ENCODE peak calls at places on chromosomes 5 and 9, in five cellular contexts. Y is transverse colon, E is HCT116, C is thyroid gland, W is prostate gland. V is an unnamed sample.

GRCh38 chr5:174381241-174381640 is 335.7 kb downstream of the NSG2 start:
- DNase-seq in E (no peak), Y (no peak), W (no peak), C (no peak), V (no peak)

GRCh38 chr5:32225445-32225844 is 51.3 kb upstream of the GOLPH3 start:
- DNase-seq in E (no peak), Y (no peak), W (peak; percentile 47), C (peak; percentile 75), V (no peak)

GRCh38 chr5:81506900-81507588 is 113.1 kb upstream of the ACOT12 start:
- DNase-seq in C (peak; percentile 58), W (peak; percentile 57), E (peak; percentile 77), Y (peak; percentile 48), V (peak; percentile 62)

GRCh38 chr5:40410939-40411635 is 268.6 kb upstream of the PTGER4 start:
- DNase-seq in C (no peak), E (no peak), Y (no peak), W (peak; percentile 54), V (no peak)

GRCh38 chr5:132369012-132369470 is 469 bp upstream of the SLC22A5 start:
- DNase-seq in E (no peak), C (no peak), Y (no peak), W (no peak), V (no peak)

GRCh38 chr5:172796306-172796705 is 25.3 kb upstream of the DUSP1 start:
- DNase-seq in W (no peak), E (no peak), C (no peak), Y (no peak), V (no peak)

GRCh38 chr5:109936996-109937395 is 247.3 kb downstream of the MAN2A1 start:
- DNase-seq in C (no peak), E (no peak), W (no peak), Y (peak; percentile 10), V (no peak)

GRCh38 chr9:106655966-106656365 is 207.0 kb upstream of the ZNF462 start:
- DNase-seq in W (no peak), E (no peak), C (no peak), Y (no peak), V (no peak)

GRCh38 chr5:143019614-143020515 is 249.7 kb downstream of the ARHGAP26 start:
- DNase-seq in E (no peak), C (no peak), Y (no peak), W (no peak), V (no peak)

GRCh38 chr5:142143878-142144277 is 35.3 kb downstream of the NDFIP1 start:
- DNase-seq in Y (no peak), E (peak; percentile 32), W (no peak), C (no peak), V (no peak)

GRCh38 chr9:3507395-3508077 is 18.3 kb downstream of the RFX3 start:
- DNase-seq in W (no peak), Y (no peak), E (no peak), C (no peak), V (no peak)

GRCh38 chr5:3317051-3317795 is 278.4 kb upstream of the IRX1 start:
- DNase-seq in W (no peak), E (no peak), Y (no peak), C (no peak), V (no peak)

GRCh38 chr9:4855861-4856260 is 63.1 kb downstream of the RCL1 start:
- DNase-seq in W (no peak), E (no peak), Y (peak; percentile 10), C (peak; percentile 82), V (peak; percentile 71)

GRCh38 chr9:88783613-88784230 is 207.5 kb upstream of the S1PR3 start:
- DNase-seq in Y (no peak), W (no peak), C (no peak), E (no peak), V (no peak)

GRCh38 chr9:88782931-88783451 is 208.3 kb upstream of the S1PR3 start:
- DNase-seq in C (no peak), W (no peak), E (no peak), Y (no peak), V (no peak)

GRCh38 chr9:88777498-88778312 is 213.6 kb upstream of the S1PR3 start:
- DNase-seq in C (no peak), W (no peak), Y (no peak), E (no peak), V (peak; percentile 58)

GRCh38 chr9:88784960-88785359 is 206.3 kb upstream of the S1PR3 start:
- DNase-seq in Y (no peak), W (no peak), E (no peak), C (no peak), V (no peak)

DNA sequence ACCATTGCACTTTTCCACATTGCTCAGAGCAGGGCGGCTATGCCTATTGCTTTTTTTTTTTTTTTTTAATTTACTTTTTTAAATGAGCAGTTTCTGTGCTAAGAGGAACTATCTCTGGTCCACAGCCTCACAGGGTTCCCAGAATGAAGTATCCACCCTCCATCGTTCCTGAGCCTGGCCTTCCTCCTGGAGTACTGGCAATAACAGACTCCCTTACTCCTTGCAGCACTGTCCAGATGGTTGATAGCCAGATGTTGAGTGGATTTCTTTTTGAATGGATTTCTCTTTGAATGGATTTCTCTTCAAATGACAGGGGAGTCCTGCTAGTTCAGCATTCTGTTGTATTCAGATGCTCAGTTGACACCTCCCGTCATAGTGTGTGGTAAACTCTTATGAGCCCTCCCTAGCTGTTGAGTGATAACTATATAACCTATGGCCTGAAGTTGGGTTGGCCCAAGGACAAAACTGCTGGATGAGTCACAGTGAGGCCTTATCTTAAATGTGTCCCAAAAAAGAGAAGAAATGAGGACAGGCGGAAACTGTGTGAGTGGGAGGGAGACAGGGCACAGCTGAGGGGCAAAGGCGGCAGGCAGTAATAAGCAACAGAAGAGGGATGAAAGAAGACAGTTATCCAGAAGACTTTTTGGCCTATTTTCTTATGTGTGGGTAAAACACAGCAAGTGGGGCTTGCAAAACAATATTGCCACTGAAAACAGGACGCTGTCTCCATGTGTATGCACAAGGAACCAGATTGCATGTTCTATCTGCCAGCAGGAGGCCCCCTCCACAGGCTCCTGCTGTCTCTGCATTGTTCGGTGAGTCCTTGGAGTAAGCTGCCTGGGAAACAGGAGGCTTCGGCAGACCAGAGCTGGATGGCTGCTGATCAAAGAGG is 209.5 kb upstream of the S1PR3 start:
- DNase-seq in W (no peak), Y (no peak), E (no peak), C (no peak), V (peak; percentile 74)
- TF ChIP-seq CTCF in W (no peak), Y (no peak), E (peak; percentile 28), C (no peak), V (peak; percentile 22)

GRCh38 chr9:16680965-16681658 is 189.4 kb downstream of the BNC2 start:
- DNase-seq in C (no peak), Y (no peak), E (no peak), W (no peak), V (no peak)

GRCh38 chr9:16676547-16676946 is 193.9 kb downstream of the BNC2 start:
- DNase-seq in Y (no peak), W (no peak), E (no peak), C (no peak), V (no peak)

GRCh38 chr9:16679327-16679821 is 191.1 kb downstream of the BNC2 start:
- DNase-seq in Y (no peak), C (no peak), E (no peak), W (no peak), V (no peak)

GRCh38 chr9:16681659-16681990 is 188.8 kb downstream of the BNC2 start:
- DNase-seq in Y (no peak), C (peak; percentile 13), E (no peak), W (no peak), V (no peak)
- H3K27ac ChIP-seq in Y (no peak overlapping the region), C (peak overlapping the region; percentile 11), E (no peak overlapping the region), W (no peak overlapping the region), V (no peak overlapping the region)

DNA sequence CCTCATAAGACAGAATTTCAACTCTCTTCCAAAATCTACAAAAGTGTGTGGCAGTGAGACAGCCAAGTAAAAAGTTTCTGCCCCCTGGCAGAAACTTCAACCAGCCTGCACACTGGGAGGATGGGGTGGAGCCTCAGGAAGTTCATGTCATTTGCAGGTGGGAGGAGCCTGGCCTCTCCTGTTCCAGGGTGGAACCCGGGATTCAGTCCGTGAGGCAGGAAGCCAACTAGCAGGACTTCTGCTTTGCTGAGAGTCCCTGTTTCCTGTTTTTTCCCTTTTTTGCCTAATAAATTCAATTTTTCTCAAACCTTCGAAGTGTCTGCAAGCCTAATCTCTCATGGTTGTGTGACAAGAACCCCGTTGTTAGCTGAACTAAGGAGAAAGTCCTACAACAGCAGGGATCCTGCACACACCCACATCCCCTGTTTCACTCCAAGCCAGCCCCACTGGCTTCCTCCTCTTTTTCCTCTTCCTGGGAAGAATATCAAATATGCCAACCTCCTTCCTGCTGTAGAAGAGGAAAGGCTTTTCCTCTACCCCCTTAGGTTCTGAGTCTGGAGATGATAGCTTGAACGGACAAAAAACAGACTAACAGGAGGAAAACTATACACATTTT is 69.3 kb downstream of the ALDH7A1 start:
- DNase-seq in Y (peak; percentile 79), E (peak; percentile 12), W (no peak), C (peak; percentile 69), V (peak; percentile 73)
- TF ChIP-seq POLR2A in Y (no peak), E (no peak), W (no peak), C (no peak), V (no peak)

GRCh38 chr9:97572196-97572891 is 60.8 kb downstream of the TSTD2 start:
- DNase-seq in Y (no peak), E (no peak), C (no peak), W (no peak), V (peak; percentile 65)
- TF ChIP-seq CTCF in Y (no peak), E (no peak), C (no peak), W (no peak), V (no peak)

DNA sequence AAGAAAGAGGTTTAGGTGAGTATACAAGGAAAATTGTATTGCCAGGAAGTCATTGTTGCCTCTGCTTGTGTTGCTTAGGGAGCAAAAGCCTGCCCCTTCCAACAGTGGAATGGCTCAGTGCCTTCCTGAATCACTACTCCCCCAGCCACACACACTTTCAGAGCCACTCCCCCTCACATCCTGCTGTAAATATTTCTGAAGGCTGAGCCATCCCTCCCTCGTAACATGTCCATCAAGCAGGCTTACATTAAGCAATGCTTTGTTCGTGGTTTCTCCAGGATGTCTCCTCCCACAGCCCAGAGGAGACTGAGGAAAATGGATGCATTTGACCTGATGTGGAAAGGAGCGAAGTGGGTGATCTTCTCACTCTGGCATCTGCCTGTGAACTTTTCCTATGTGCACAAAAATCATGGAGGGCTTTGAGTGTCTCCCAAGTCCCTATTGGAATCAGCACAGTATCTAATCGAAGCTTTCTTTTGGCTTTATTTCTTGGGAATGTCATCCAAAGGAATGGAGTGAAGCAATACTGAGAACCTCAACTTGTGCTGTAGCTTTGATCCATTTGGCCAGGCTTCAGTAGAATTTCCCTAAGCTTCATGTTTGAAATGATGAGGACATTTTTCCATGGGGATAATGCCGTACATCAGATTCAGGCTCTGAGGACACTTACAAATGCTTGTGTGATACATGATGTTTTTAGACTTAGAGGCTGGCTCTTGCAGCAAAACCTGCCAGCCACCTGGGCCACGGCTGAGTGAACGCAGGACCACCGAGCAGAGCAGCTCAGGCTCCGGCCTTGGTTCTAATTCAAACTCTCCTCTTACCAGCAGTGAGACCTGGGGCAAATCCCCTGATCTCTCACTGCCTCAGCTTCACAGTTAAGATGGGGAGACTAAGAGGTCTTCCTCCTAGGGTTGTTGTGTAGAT is 389.2 kb downstream of the ENC1 start:
- DNase-seq in C (no peak), W (peak; percentile 59), E (no peak), Y (peak; percentile 27), V (no peak)
- H3K27ac ChIP-seq in C (no peak overlapping the region), W (no peak overlapping the region), E (no peak overlapping the region), Y (peak overlapping the region; percentile 28), V (no peak overlapping the region)

V was measured in adrenal gland.